ENCODE peak calls at places on chromosomes 1 and 21, in four cellular contexts. I, G, Q and D are unnamed samples.
A peak's percentile ranks its signal among the peaks of the same experiment; 100 is the strongest.

GRCh38 chr1:12078575-12078937 is 15.5 kb downstream of the TNFRSF8 start:
- DNase-seq in I (no peak), G (no peak), Q (no peak), D (no peak)

GRCh38 chr1:207998691-207999090 is 87.8 kb upstream of the CD34 start:
- DNase-seq in I (no peak), G (no peak), Q (no peak), D (peak; percentile 39)

GRCh38 chr1:190949932-190950331 is 472.3 kb upstream of the BRINP3 start:
- DNase-seq in I (no peak), G (no peak), Q (no peak), D (no peak)

GRCh38 chr1:162942903-162943567 is 82.1 kb upstream of the CCDC190 start:
- DNase-seq in I (peak; percentile 28), G (no peak), Q (no peak), D (no peak)

GRCh38 chr1:172704446-172705176 is 45.7 kb downstream of the FASLG start:
- DNase-seq in I (no peak), G (no peak), Q (no peak), D (no peak)

GRCh38 chr1:36168538-36168937 is 12.6 kb downstream of the MAP7D1 start:
- DNase-seq in I (no peak), G (no peak), Q (no peak), D (no peak)

GRCh38 chr1:183604811-183605210 is 14.6 kb upstream of the NCF2 start:
- DNase-seq in I (no peak), G (no peak), Q (no peak), D (no peak)

GRCh38 chr1:64470670-64471217 is 815 bp downstream of the CACHD1 start:
- DNase-seq in I (peak; percentile 16), G (peak; percentile 73), Q (peak; percentile 74), D (peak; percentile 71)

GRCh38 chr1:230717251-230717650 is 3.3 kb upstream of the AGT start:
- DNase-seq in I (peak; percentile 3), G (no peak), Q (no peak), D (no peak)

GRCh38 chr1:244834596-244835275 is 722 bp upstream of the COX20 start:
- DNase-seq in I (peak; percentile 92), G (no peak), Q (peak; percentile 96), D (peak; percentile 97)

GRCh38 chr1:3491291-3492246 is 37.1 kb downstream of the ARHGEF16 start:
- DNase-seq in I (peak; percentile 31), G (peak; percentile 81), Q (peak; percentile 90), D (peak; percentile 98)

GRCh38 chr1:66217021-66217420 is 316.9 kb upstream of the SGIP1 start:
- DNase-seq in I (peak; percentile 87), G (no peak), Q (no peak), D (no peak)

GRCh38 chr1:85464497-85465098 is 361 bp downstream of the DDAH1 start:
- DNase-seq in I (peak; percentile 81), G (peak; percentile 70), Q (peak; percentile 83), D (peak; percentile 86)

GRCh38 chr1:179938752-179939151 is 15.9 kb upstream of the CEP350 start:
- DNase-seq in I (no peak), G (no peak), Q (no peak), D (no peak)

GRCh38 chr1:76291737-76292136 is 217.2 kb downstream of the ST6GALNAC3 start:
- DNase-seq in I (no peak), G (no peak), Q (no peak), D (no peak)

GRCh38 chr1:29379438-29380073 is 143.2 kb downstream of the PTPRU start:
- DNase-seq in I (peak; percentile 8), G (peak; percentile 72), Q (no peak), D (peak; percentile 83)

GRCh38 chr21:39175154-39175553 is 8.1 kb downstream of the PSMG1 start:
- DNase-seq in I (peak; percentile 30), G (no peak), Q (no peak), D (no peak)

GRCh38 chr1:116934586-116935207 is 25.0 kb downstream of the PTGFRN start:
- DNase-seq in I (peak; percentile 20), G (no peak), Q (no peak), D (peak; percentile 47)

GRCh38 chr1:182962554-182963115 is 9.7 kb upstream of the SHCBP1L start:
- DNase-seq in I (peak; percentile 93), G (peak; percentile 92), Q (peak; percentile 77), D (peak; percentile 86)

GRCh38 chr1:162421258-162422194 is 9.6 kb upstream of the SH2D1B start:
- DNase-seq in I (no peak), G (no peak), Q (no peak), D (no peak)

GRCh38 chr1:189970331-189971230 is 507.1 kb downstream of the BRINP3 start:
- DNase-seq in I (no peak), G (no peak), Q (no peak), D (peak; percentile 11)

GRCh38 chr1:6419397-6419802 is 319 bp downstream of the HES2 start:
- DNase-seq in I (no peak), G (peak; percentile 78), Q (no peak), D (peak; percentile 91)

GRCh38 chr1:20474333-20474975 is 11.6 kb downstream of the CAMK2N1 start:
- DNase-seq in I (no peak), G (no peak), Q (no peak), D (no peak)

GRCh38 chr1:221716713-221717490 is 25.0 kb downstream of the DUSP10 start:
- DNase-seq in I (no peak), G (no peak), Q (no peak), D (no peak)

GRCh38 chr1:214349781-214350180 is 68.8 kb downstream of the SMYD2 start:
- DNase-seq in I (peak; percentile 71), G (peak; percentile 58), Q (no peak), D (peak; percentile 23)

GRCh38 chr1:78274814-78275213 is 216.0 kb upstream of the PTGFR start:
- DNase-seq in I (peak; percentile 95), G (no peak), Q (no peak), D (no peak)

GRCh38 chr1:28982198-28982597 is 67.8 kb downstream of the EPB41 start:
- DNase-seq in I (no peak), G (no peak), Q (no peak), D (no peak)

GRCh38 chr1:97144527-97144926 is 422.9 kb downstream of the PTBP2 start:
- DNase-seq in I (peak; percentile 47), G (no peak), Q (no peak), D (no peak)

GRCh38 chr1:32372149-32372756 is 9.9 kb downstream of the TSSK3 start:
- DNase-seq in I (no peak), G (no peak), Q (no peak), D (no peak)

GRCh38 chr1:221761354-221762002 is 19.6 kb upstream of the DUSP10 start:
- DNase-seq in I (no peak), G (no peak), Q (no peak), D (no peak)

GRCh38 chr1:12049625-12050024 is 13.5 kb upstream of the TNFRSF8 start:
- DNase-seq in I (no peak), G (no peak), Q (no peak), D (peak; percentile 49)

GRCh38 chr1:150999051-150999674 is 7.5 kb downstream of the MINDY1 start:
- DNase-seq in I (peak; percentile 40), G (no peak), Q (no peak), D (no peak)

GRCh38 chr21:34545079-34545884 is 33.3 kb upstream of the KCNE1 start:
- DNase-seq in I (peak; percentile 92), G (peak; percentile 53), Q (no peak), D (peak; percentile 23)

GRCh38 chr1:152001631-152002584 is 8.2 kb upstream of the S100A10 start:
- DNase-seq in I (peak; percentile 99), G (peak; percentile 76), Q (peak; percentile 80), D (peak; percentile 62)
- H3K4me3 ChIP-seq in I (no peak overlapping the region), G (no peak overlapping the region), Q (no peak overlapping the region), D (no peak overlapping the region)

GRCh38 chr1:10966233-10966632 is 46.2 kb upstream of the TARDBP start:
- DNase-seq in I (no peak), G (no peak), Q (no peak), D (no peak)
- H3K4me3 ChIP-seq in I (no peak overlapping the region), G (no peak overlapping the region), Q (no peak overlapping the region), D (no peak overlapping the region)

GRCh38 chr1:94801919-94802546 is 18.1 kb upstream of the SLC44A3 start:
- DNase-seq in I (peak; percentile 89), G (peak; percentile 63), Q (no peak), D (peak; percentile 43)
- H3K4me3 ChIP-seq in I (no peak overlapping the region), G (no peak overlapping the region), Q (no peak overlapping the region), D (no peak overlapping the region)

GRCh38 chr1:224623310-224623714 is 7.2 kb downstream of the CNIH3 start:
- DNase-seq in I (peak; percentile 68), G (no peak), Q (no peak), D (no peak)
- H3K4me3 ChIP-seq in I (no peak overlapping the region), G (no peak overlapping the region), Q (no peak overlapping the region), D (no peak overlapping the region)

DNA sequence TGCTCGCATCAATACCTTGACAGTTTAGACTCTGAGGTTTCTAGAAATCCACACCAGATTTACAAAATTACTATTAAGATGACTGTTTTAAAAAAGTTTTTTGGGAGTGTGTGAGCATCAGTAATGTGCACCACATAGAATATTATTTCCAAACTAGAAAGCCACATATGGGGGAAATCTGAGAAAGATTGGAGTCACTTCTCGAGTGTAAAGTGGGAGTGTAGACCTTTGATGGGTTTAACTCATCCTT is 757 bp downstream of the RIMKLA start:
- DNase-seq in I (no peak), G (no peak), Q (no peak), D (peak; percentile 27)
- H3K4me3 ChIP-seq in I (no peak overlapping the region), G (peak overlapping the region; percentile 79), Q (peak overlapping the region; percentile 58), D (peak overlapping the region; percentile 59)

GRCh38 chr1:112461200-112461871 is 47.4 kb upstream of the WNT2B start:
- DNase-seq in I (no peak), G (peak; percentile 9), Q (no peak), D (peak; percentile 53)

GRCh38 chr1:112462953-112463279 is 45.8 kb upstream of the WNT2B start:
- DNase-seq in I (no peak), G (no peak), Q (no peak), D (no peak)

GRCh38 chr1:112465122-112465521 is 43.6 kb upstream of the WNT2B start:
- DNase-seq in I (peak; percentile 41), G (no peak), Q (no peak), D (no peak)

GRCh38 chr1:112464501-112464900 is 44.3 kb upstream of the WNT2B start:
- DNase-seq in I (no peak), G (no peak), Q (no peak), D (no peak)

DNA sequence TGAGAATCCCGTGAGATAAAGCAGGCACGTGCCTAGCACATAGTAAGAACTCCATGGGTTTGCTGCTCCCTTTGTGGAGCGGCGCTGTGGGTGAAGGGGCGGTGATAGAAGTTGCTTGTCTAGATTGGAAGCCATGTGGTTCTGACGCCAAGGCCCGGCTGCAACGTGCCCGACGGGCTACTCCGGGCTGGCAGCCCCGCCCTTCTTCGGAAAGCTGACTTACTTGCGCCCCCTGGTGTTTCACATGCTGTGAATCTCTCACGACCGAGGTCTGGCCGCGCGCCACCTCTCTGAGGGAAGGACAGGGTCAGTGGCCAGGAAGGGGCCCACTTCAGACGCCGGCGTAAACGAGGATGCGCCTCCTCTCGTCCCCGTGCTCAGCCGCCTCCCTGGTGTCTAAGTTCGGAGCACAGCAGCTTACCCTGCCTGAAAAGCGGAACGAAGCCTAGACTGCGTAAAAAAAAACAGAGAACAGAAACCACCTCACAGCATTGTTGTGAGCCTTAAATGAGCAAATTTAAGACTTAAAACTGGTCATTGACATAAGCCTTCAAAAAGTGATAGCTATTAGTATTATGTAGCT is 42.6 kb upstream of the WNT2B start:
- DNase-seq in I (peak; percentile 94), G (peak; percentile 95), Q (peak; percentile 97), D (peak; percentile 87)
- H3K4me3 ChIP-seq in I (peak overlapping the region; percentile 63), G (peak overlapping the region; percentile 16), Q (no peak overlapping the region), D (no peak overlapping the region)

GRCh38 chr1:93775224-93775623 is 93.6 kb upstream of the BCAR3 start:
- DNase-seq in I (no peak), G (no peak), Q (no peak), D (no peak)
- H3K4me3 ChIP-seq in I (no peak overlapping the region), G (no peak overlapping the region), Q (no peak overlapping the region), D (no peak overlapping the region)